ENCODE peak calls at places on chromosomes 12 and 14, in eight cellular contexts. U, S, Y, E, I, J, O and D are unnamed samples.

GRCh38 chr14:78253986-78254385 is 83.8 kb downstream of the NRXN3 start:
- DNase-seq in U (peak; percentile 16), S (no peak), Y (no peak), E (no peak), I (no peak), J (no peak), O (no peak), D (no peak)

GRCh38 chr12:71685961-71686657 is at the start of gene TMEM19:
- DNase-seq in U (peak; percentile 86), S (peak; percentile 81), Y (peak; percentile 91), E (peak; percentile 94), I (peak; percentile 93), J (peak; percentile 93), O (peak; percentile 92), D (peak; percentile 66)

GRCh38 chr12:93921511-93921910 is 226.9 kb upstream of the PLXNC1 start:
- DNase-seq in U (no peak), S (no peak), Y (no peak), E (no peak), I (no peak), J (no peak), O (no peak), D (no peak)

GRCh38 chr14:50062438-50063039 is 53.8 kb downstream of the VCPKMT start:
- DNase-seq in U (peak; percentile 74), S (no peak), Y (no peak), E (peak; percentile 91), I (no peak), J (peak; percentile 63), O (no peak), D (no peak)

GRCh38 chr14:31935406-31935805 is 141.7 kb upstream of the ARHGAP5 start:
- DNase-seq in U (no peak), S (no peak), Y (no peak), E (no peak), I (no peak), J (no peak), O (no peak), D (no peak)

GRCh38 chr14:71261206-71261605 is 353.9 kb downstream of the PCNX1 start:
- DNase-seq in U (no peak), S (no peak), Y (no peak), E (no peak), I (no peak), J (no peak), O (no peak), D (no peak)

GRCh38 chr12:121167232-121167820 is 34.6 kb downstream of the P2RX7 start:
- DNase-seq in U (no peak), S (peak; percentile 37), Y (no peak), E (no peak), I (no peak), J (peak; percentile 8), O (no peak), D (no peak)

GRCh38 chr14:83197271-83197670 is 1663.6 kb upstream of the SEL1L start:
- DNase-seq in U (no peak), S (no peak), Y (no peak), E (no peak), I (no peak), J (no peak), O (no peak), D (no peak)

GRCh38 chr12:57452181-57452936 is 2.7 kb upstream of the INHBE start:
- DNase-seq in U (peak; percentile 77), S (no peak), Y (no peak), E (no peak), I (no peak), J (no peak), O (peak; percentile 38), D (no peak)

GRCh38 chr12:118103601-118104382 is at the start of gene VSIG10:
- DNase-seq in U (peak; percentile 81), S (peak; percentile 43), Y (peak; percentile 90), E (peak; percentile 4), I (peak; percentile 89), J (peak; percentile 81), O (peak; percentile 77), D (no peak)

GRCh38 chr12:106238146-106238545 is 9.7 kb downstream of the CKAP4 start:
- DNase-seq in U (no peak), S (no peak), Y (no peak), E (no peak), I (no peak), J (no peak), O (peak; percentile 40), D (no peak)

GRCh38 chr12:2651061-2651965 is 143.5 kb upstream of the FKBP4 start:
- DNase-seq in U (no peak), S (no peak), Y (no peak), E (no peak), I (no peak), J (no peak), O (no peak), D (no peak)

GRCh38 chr12:109058773-109059172 is 6.4 kb downstream of the USP30 start:
- DNase-seq in U (no peak), S (no peak), Y (no peak), E (no peak), I (no peak), J (no peak), O (no peak), D (no peak)

GRCh38 chr14:93861846-93862641 is 65.1 kb upstream of the FAM181A start:
- DNase-seq in U (no peak), S (no peak), Y (no peak), E (no peak), I (no peak), J (no peak), O (no peak), D (no peak)

GRCh38 chr14:94284221-94284620 is 8.8 kb downstream of the SERPINA10 start:
- DNase-seq in U (no peak), S (no peak), Y (no peak), E (no peak), I (no peak), J (no peak), O (no peak), D (no peak)

GRCh38 chr12:56346663-56347062 is 8.0 kb downstream of the IL23A start:
- DNase-seq in U (no peak), S (no peak), Y (no peak), E (no peak), I (no peak), J (no peak), O (no peak), D (no peak)

GRCh38 chr12:85825751-85826150 is 10.5 kb downstream of the RASSF9 start:
- DNase-seq in U (no peak), S (no peak), Y (no peak), E (no peak), I (peak; percentile 73), J (no peak), O (no peak), D (no peak)

GRCh38 chr12:42156232-42156631 is 11.6 kb upstream of the GXYLT1 start:
- DNase-seq in U (no peak), S (no peak), Y (no peak), E (no peak), I (no peak), J (no peak), O (no peak), D (no peak)

GRCh38 chr14:101039755-101040138 is 136.2 kb upstream of the RTL1 start:
- DNase-seq in U (no peak), S (no peak), Y (no peak), E (no peak), I (no peak), J (no peak), O (no peak), D (no peak)

GRCh38 chr12:6691473-6691872 is 2.3 kb upstream of the ZNF384 start:
- DNase-seq in U (no peak), S (no peak), Y (no peak), E (no peak), I (no peak), J (no peak), O (no peak), D (no peak)

GRCh38 chr12:112370868-112371510 is 11.2 kb downstream of the HECTD4 start:
- DNase-seq in U (no peak), S (no peak), Y (no peak), E (no peak), I (peak; percentile 31), J (no peak), O (no peak), D (peak; percentile 90)

GRCh38 chr12:92408072-92408900 is 262.6 kb upstream of the BTG1 start:
- DNase-seq in U (no peak), S (peak; percentile 36), Y (peak; percentile 34), E (peak; percentile 81), I (peak; percentile 13), J (peak; percentile 34), O (no peak), D (peak; percentile 56)

GRCh38 chr12:107775093-107775721 is 703 bp downstream of the ASCL4 start:
- DNase-seq in U (no peak), S (no peak), Y (peak; percentile 90), E (no peak), I (no peak), J (no peak), O (no peak), D (no peak)

GRCh38 chr12:10354502-10354901 is 35.3 kb downstream of the KLRK1 start:
- DNase-seq in U (no peak), S (no peak), Y (no peak), E (no peak), I (no peak), J (no peak), O (no peak), D (no peak)